ENCODE peak calls at places on chromosomes 1 and 21, in seven cellular contexts. One of them, this sample, is unnamed.

GRCh38 chr1:18913065-18913502 is 10.7 kb upstream of the ALDH4A1 start:
- DNase-seq in heart right ventricle: peak
- DNase-seq in left ventricle myocardium inferior: peak
- DNase-seq in H9: peak
- DNase-seq in uterus: peak
- DNase-seq in MM.1S: peak
- DNase-seq in IMR-90: peak
- DNase-seq in this sample: peak

GRCh38 chr1:109792056-109792831 is 28.5 kb upstream of the EPS8L3 start:
- DNase-seq in heart right ventricle: peak
- DNase-seq in left ventricle myocardium inferior: peak
- DNase-seq in H9: peak
- DNase-seq in uterus: peak
- DNase-seq in MM.1S: no peak
- DNase-seq in IMR-90: peak
- DNase-seq in this sample: peak

GRCh38 chr1:17765444-17766411 is 10.6 kb downstream of the ACTL8 start:
- DNase-seq in heart right ventricle: no peak
- DNase-seq in left ventricle myocardium inferior: no peak
- DNase-seq in H9: no peak
- DNase-seq in uterus: peak
- DNase-seq in MM.1S: no peak
- DNase-seq in IMR-90: peak
- DNase-seq in this sample: peak

GRCh38 chr1:110017792-110018191 is 16.6 kb upstream of the STRIP1 start:
- DNase-seq in heart right ventricle: no peak
- DNase-seq in left ventricle myocardium inferior: no peak
- DNase-seq in H9: no peak
- DNase-seq in uterus: no peak
- DNase-seq in MM.1S: no peak
- DNase-seq in IMR-90: no peak
- DNase-seq in this sample: no peak

GRCh38 chr1:59044535-59045121 is 252.3 kb upstream of the FGGY start:
- DNase-seq in heart right ventricle: no peak
- DNase-seq in left ventricle myocardium inferior: no peak
- DNase-seq in H9: no peak
- DNase-seq in uterus: no peak
- DNase-seq in MM.1S: no peak
- DNase-seq in IMR-90: peak
- DNase-seq in this sample: no peak

GRCh38 chr1:212452323-212453155 is 19.8 kb downstream of the NENF start:
- DNase-seq in heart right ventricle: peak
- DNase-seq in left ventricle myocardium inferior: peak
- DNase-seq in H9: no peak
- DNase-seq in uterus: peak
- DNase-seq in MM.1S: no peak
- DNase-seq in IMR-90: peak
- DNase-seq in this sample: no peak

GRCh38 chr1:88877382-88877825 is 14.0 kb downstream of the GTF2B start:
- DNase-seq in heart right ventricle: no peak
- DNase-seq in left ventricle myocardium inferior: no peak
- DNase-seq in H9: no peak
- DNase-seq in uterus: no peak
- DNase-seq in MM.1S: peak
- DNase-seq in IMR-90: peak
- DNase-seq in this sample: peak

GRCh38 chr1:90246069-90246468 is 251.2 kb downstream of the ZNF326 start:
- DNase-seq in heart right ventricle: no peak
- DNase-seq in left ventricle myocardium inferior: no peak
- DNase-seq in H9: no peak
- DNase-seq in uterus: no peak
- DNase-seq in MM.1S: no peak
- DNase-seq in IMR-90: no peak
- DNase-seq in this sample: no peak

GRCh38 chr1:216221260-216221700 is 202.0 kb downstream of the USH2A start:
- DNase-seq in heart right ventricle: peak
- DNase-seq in left ventricle myocardium inferior: no peak
- DNase-seq in H9: peak
- DNase-seq in uterus: no peak
- DNase-seq in MM.1S: peak
- DNase-seq in IMR-90: peak
- DNase-seq in this sample: peak

GRCh38 chr1:115340879-115341278 is 2.8 kb upstream of the NGF start:
- DNase-seq in heart right ventricle: no peak
- DNase-seq in left ventricle myocardium inferior: no peak
- DNase-seq in H9: no peak
- DNase-seq in uterus: no peak
- DNase-seq in MM.1S: no peak
- DNase-seq in IMR-90: no peak
- DNase-seq in this sample: no peak

GRCh38 chr1:151282883-151283725 is 1.0 kb downstream of the ZNF687 start:
- DNase-seq in heart right ventricle: peak
- DNase-seq in left ventricle myocardium inferior: peak
- DNase-seq in H9: no peak
- DNase-seq in uterus: peak
- DNase-seq in MM.1S: peak
- DNase-seq in IMR-90: no peak
- DNase-seq in this sample: peak

GRCh38 chr1:74681449-74681848 is 7.9 kb upstream of the ERICH3 start:
- DNase-seq in heart right ventricle: no peak
- DNase-seq in left ventricle myocardium inferior: no peak
- DNase-seq in H9: no peak
- DNase-seq in uterus: no peak
- DNase-seq in MM.1S: no peak
- DNase-seq in IMR-90: no peak
- DNase-seq in this sample: no peak

GRCh38 chr21:45386336-45386727 is 18.6 kb upstream of the COL18A1 start:
- DNase-seq in heart right ventricle: no peak
- DNase-seq in left ventricle myocardium inferior: peak
- DNase-seq in H9: no peak
- DNase-seq in uterus: no peak
- DNase-seq in MM.1S: no peak
- DNase-seq in IMR-90: no peak
- DNase-seq in this sample: no peak

GRCh38 chr1:7902478-7903084 is 38.1 kb downstream of the TNFRSF9 start:
- DNase-seq in heart right ventricle: peak
- DNase-seq in left ventricle myocardium inferior: peak
- DNase-seq in H9: peak
- DNase-seq in uterus: peak
- DNase-seq in MM.1S: peak
- DNase-seq in IMR-90: peak
- DNase-seq in this sample: peak

GRCh38 chr1:224928906-224929305 is 569 bp upstream of the DNAH14 start:
- DNase-seq in heart right ventricle: no peak
- DNase-seq in left ventricle myocardium inferior: no peak
- DNase-seq in H9: no peak
- DNase-seq in uterus: no peak
- DNase-seq in MM.1S: no peak
- DNase-seq in IMR-90: no peak
- DNase-seq in this sample: no peak

GRCh38 chr1:219837274-219837993 is 90.9 kb downstream of the SLC30A10 start:
- DNase-seq in heart right ventricle: peak
- DNase-seq in left ventricle myocardium inferior: no peak
- DNase-seq in H9: no peak
- DNase-seq in uterus: no peak
- DNase-seq in MM.1S: peak
- DNase-seq in IMR-90: peak
- DNase-seq in this sample: peak

GRCh38 chr1:57947471-57947870 is 523.6 kb upstream of the DAB1 start:
- DNase-seq in heart right ventricle: no peak
- DNase-seq in left ventricle myocardium inferior: no peak
- DNase-seq in H9: no peak
- DNase-seq in uterus: no peak
- DNase-seq in MM.1S: no peak
- DNase-seq in IMR-90: no peak
- DNase-seq in this sample: no peak

GRCh38 chr1:57361516-57361915 is 62.3 kb downstream of the DAB1 start:
- DNase-seq in heart right ventricle: no peak
- DNase-seq in left ventricle myocardium inferior: no peak
- DNase-seq in H9: no peak
- DNase-seq in uterus: no peak
- DNase-seq in MM.1S: no peak
- DNase-seq in IMR-90: no peak
- DNase-seq in this sample: no peak

GRCh38 chr1:206041640-206042039 is 11.3 kb upstream of the RHEX start:
- DNase-seq in heart right ventricle: no peak
- DNase-seq in left ventricle myocardium inferior: no peak
- DNase-seq in H9: peak
- DNase-seq in uterus: no peak
- DNase-seq in MM.1S: no peak
- DNase-seq in IMR-90: no peak
- DNase-seq in this sample: peak

GRCh38 chr1:6245869-6246496 is 2.0 kb downstream of the HES3 start:
- DNase-seq in heart right ventricle: no peak
- DNase-seq in left ventricle myocardium inferior: no peak
- DNase-seq in H9: peak
- DNase-seq in uterus: no peak
- DNase-seq in MM.1S: no peak
- DNase-seq in IMR-90: no peak
- DNase-seq in this sample: no peak

GRCh38 chr1:247845693-247846017 is 4.0 kb upstream of the OR11L1 start:
- DNase-seq in heart right ventricle: no peak
- DNase-seq in left ventricle myocardium inferior: no peak
- DNase-seq in H9: no peak
- DNase-seq in uterus: no peak
- DNase-seq in MM.1S: no peak
- DNase-seq in IMR-90: no peak
- DNase-seq in this sample: no peak

GRCh38 chr1:5053744-5054143 is 399.3 kb downstream of the AJAP1 start:
- DNase-seq in heart right ventricle: no peak
- DNase-seq in left ventricle myocardium inferior: no peak
- DNase-seq in H9: peak
- DNase-seq in uterus: no peak
- DNase-seq in MM.1S: no peak
- DNase-seq in IMR-90: no peak
- DNase-seq in this sample: no peak

GRCh38 chr1:208479435-208479834 is 235.3 kb upstream of the PLXNA2 start:
- DNase-seq in heart right ventricle: no peak
- DNase-seq in left ventricle myocardium inferior: no peak
- DNase-seq in H9: no peak
- DNase-seq in uterus: no peak
- DNase-seq in MM.1S: no peak
- DNase-seq in IMR-90: no peak
- DNase-seq in this sample: no peak
- TF ChIP-seq CTCF in heart right ventricle: no peak
- TF ChIP-seq CTCF in left ventricle myocardium inferior: no peak
- TF ChIP-seq CTCF in H9: no peak
- TF ChIP-seq CTCF in uterus: no peak
- TF ChIP-seq CTCF in MM.1S: no peak
- TF ChIP-seq CTCF in IMR-90: no peak
- TF ChIP-seq CTCF in this sample: no peak

GRCh38 chr21:14982336-14982735 is 82.5 kb downstream of the NRIP1 start:
- DNase-seq in heart right ventricle: no peak
- DNase-seq in left ventricle myocardium inferior: no peak
- DNase-seq in H9: no peak
- DNase-seq in uterus: no peak
- DNase-seq in MM.1S: no peak
- DNase-seq in IMR-90: peak
- DNase-seq in this sample: no peak

GRCh38 chr21:14981246-14981645 is 83.6 kb downstream of the NRIP1 start:
- DNase-seq in heart right ventricle: no peak
- DNase-seq in left ventricle myocardium inferior: no peak
- DNase-seq in H9: no peak
- DNase-seq in uterus: no peak
- DNase-seq in MM.1S: no peak
- DNase-seq in IMR-90: no peak
- DNase-seq in this sample: no peak

GRCh38 chr21:14975136-14975905 is 89.5 kb downstream of the NRIP1 start:
- DNase-seq in heart right ventricle: no peak
- DNase-seq in left ventricle myocardium inferior: no peak
- DNase-seq in H9: no peak
- DNase-seq in uterus: no peak
- DNase-seq in MM.1S: no peak
- DNase-seq in IMR-90: no peak
- DNase-seq in this sample: no peak

GRCh38 chr21:14977814-14978213 is 87.0 kb downstream of the NRIP1 start:
- DNase-seq in heart right ventricle: no peak
- DNase-seq in left ventricle myocardium inferior: no peak
- DNase-seq in H9: no peak
- DNase-seq in uterus: no peak
- DNase-seq in MM.1S: no peak
- DNase-seq in IMR-90: no peak
- DNase-seq in this sample: no peak

GRCh38 chr21:14979264-14979663 is 85.5 kb downstream of the NRIP1 start:
- DNase-seq in heart right ventricle: no peak
- DNase-seq in left ventricle myocardium inferior: no peak
- DNase-seq in H9: no peak
- DNase-seq in uterus: no peak
- DNase-seq in MM.1S: no peak
- DNase-seq in IMR-90: no peak
- DNase-seq in this sample: no peak
- H3K27ac ChIP-seq in heart right ventricle: no peak
- H3K27ac ChIP-seq in left ventricle myocardium inferior: no peak
- H3K27ac ChIP-seq in H9: no peak
- H3K27ac ChIP-seq in uterus: no peak
- H3K27ac ChIP-seq in MM.1S: no peak
- H3K27ac ChIP-seq in IMR-90: no peak
- H3K27ac ChIP-seq in this sample: no peak

GRCh38 chr1:25486602-25487001 is 55.9 kb downstream of the MACO1 start:
- DNase-seq in heart right ventricle: no peak
- DNase-seq in left ventricle myocardium inferior: no peak
- DNase-seq in H9: peak
- DNase-seq in uterus: no peak
- DNase-seq in MM.1S: no peak
- DNase-seq in IMR-90: peak
- DNase-seq in this sample: no peak
- TF ChIP-seq CTCF in heart right ventricle: no peak
- TF ChIP-seq CTCF in left ventricle myocardium inferior: no peak
- TF ChIP-seq CTCF in H9: peak
- TF ChIP-seq CTCF in uterus: no peak
- TF ChIP-seq CTCF in MM.1S: no peak
- TF ChIP-seq CTCF in IMR-90: peak
- TF ChIP-seq CTCF in this sample: no peak

DNA sequence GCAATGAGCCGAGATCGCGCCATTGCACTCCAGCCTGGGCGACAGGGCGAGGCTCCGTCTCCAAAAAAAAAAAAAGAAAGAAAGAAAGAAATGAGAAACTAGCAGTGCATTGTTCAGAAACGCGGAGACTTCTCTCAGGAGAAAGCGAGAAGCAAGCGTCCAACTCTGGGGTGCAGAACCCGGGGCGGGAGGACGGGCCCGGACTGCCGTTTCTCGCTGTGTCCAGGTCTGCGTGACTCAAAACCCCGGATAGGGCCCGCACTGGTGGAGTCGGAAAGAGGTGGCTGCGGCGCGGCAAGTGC is 395 bp upstream of the MIB2 start:
- DNase-seq in heart right ventricle: no peak
- DNase-seq in left ventricle myocardium inferior: no peak
- DNase-seq in H9: no peak
- DNase-seq in uterus: no peak
- DNase-seq in MM.1S: no peak
- DNase-seq in IMR-90: no peak
- DNase-seq in this sample: no peak
- H3K27ac ChIP-seq in heart right ventricle: peak
- H3K27ac ChIP-seq in left ventricle myocardium inferior: peak
- H3K27ac ChIP-seq in H9: no peak
- H3K27ac ChIP-seq in uterus: peak
- H3K27ac ChIP-seq in MM.1S: peak
- H3K27ac ChIP-seq in IMR-90: peak
- H3K27ac ChIP-seq in this sample: peak

GRCh38 chr1:228823200-228823599 is 87.9 kb downstream of the RHOU start:
- DNase-seq in heart right ventricle: no peak
- DNase-seq in left ventricle myocardium inferior: no peak
- DNase-seq in H9: no peak
- DNase-seq in uterus: no peak
- DNase-seq in MM.1S: no peak
- DNase-seq in IMR-90: no peak
- DNase-seq in this sample: no peak
- TF ChIP-seq CTCF in heart right ventricle: no peak
- TF ChIP-seq CTCF in left ventricle myocardium inferior: no peak
- TF ChIP-seq CTCF in H9: no peak
- TF ChIP-seq CTCF in uterus: no peak
- TF ChIP-seq CTCF in MM.1S: no peak
- TF ChIP-seq CTCF in IMR-90: no peak
- TF ChIP-seq CTCF in this sample: no peak

This sample was measured in RWPE1.